ENCODE peak calls at places on chromosomes 3 and 15, in ten cellular contexts. R, N, W, K, Y, S, A, H, F and J are unnamed samples.

GRCh38 chr3:128362026-128362965 is 104.4 kb downstream of the DNAJB8 start:
- DNase-seq in R (no peak), N (no peak), A (no peak), F (no peak), K (no peak), Y (no peak), H (no peak), S (no peak), W (no peak), J (no peak)

GRCh38 chr3:173911446-173911845 is 513.9 kb downstream of the NLGN1 start:
- DNase-seq in W (no peak), Y (no peak), F (no peak), R (peak), H (peak), N (no peak), K (no peak), A (no peak), S (no peak), J (no peak)

GRCh38 chr3:129481783-129482332 is 41.8 kb downstream of the IFT122 start:
- DNase-seq in Y (peak), N (peak), F (peak), R (peak), A (peak), W (peak), K (no peak), H (peak), S (peak), J (no peak)

GRCh38 chr3:195194559-195195161 is 76.3 kb downstream of the XXYLT1 start:
- DNase-seq in Y (peak), H (no peak), A (no peak), S (no peak), K (no peak), W (no peak), R (no peak), N (no peak), F (no peak), J (no peak)

GRCh38 chr3:111735271-111735758 is 123.8 kb upstream of the PHLDB2 start:
- DNase-seq in Y (no peak), H (peak), W (no peak), F (no peak), K (peak), N (no peak), R (no peak), A (no peak), S (no peak), J (no peak)

GRCh38 chr3:188918086-188918485 is 253.7 kb upstream of the TPRG1 start:
- DNase-seq in K (no peak), W (no peak), F (no peak), A (no peak), H (peak), S (no peak), N (no peak), Y (no peak), R (no peak), J (no peak)

GRCh38 chr3:13543251-13543650 is 5.7 kb upstream of the FBLN2 start:
- DNase-seq in F (peak), N (peak), Y (peak), A (peak), S (peak), R (no peak), H (peak), K (peak), W (no peak), J (peak)

GRCh38 chr3:132283440-132283839 is 33.8 kb upstream of the ACP3 start:
- DNase-seq in R (peak), K (no peak), F (no peak), H (peak), N (no peak), S (peak), A (no peak), Y (no peak), W (no peak), J (no peak)

GRCh38 chr15:95921404-95921803 is 409.1 kb upstream of the NR2F2 start:
- DNase-seq in A (no peak), R (no peak), K (no peak), S (no peak), Y (no peak), N (no peak), H (no peak), F (no peak), W (no peak), J (no peak)

GRCh38 chr15:69658401-69658945 is 205.9 kb downstream of the RPLP1 start:
- DNase-seq in K (no peak), A (no peak), N (no peak), W (no peak), R (no peak), F (no peak), S (no peak), Y (no peak), H (no peak), J (no peak)

GRCh38 chr15:39345176-39345575 is 235.7 kb upstream of the THBS1 start:
- DNase-seq in W (no peak), F (no peak), S (no peak), K (no peak), H (no peak), N (no peak), R (peak), Y (no peak), A (no peak), J (no peak)

GRCh38 chr15:39341238-39341637 is 239.6 kb upstream of the THBS1 start:
- DNase-seq in H (no peak), F (no peak), S (no peak), A (no peak), K (no peak), Y (no peak), N (no peak), W (no peak), R (peak), J (no peak)

GRCh38 chr15:39347453-39347852 is 233.4 kb upstream of the THBS1 start:
- DNase-seq in R (no peak), W (no peak), F (no peak), A (no peak), S (no peak), N (no peak), H (no peak), K (no peak), Y (no peak), J (no peak)

GRCh38 chr15:39344662-39345141 is 236.2 kb upstream of the THBS1 start:
- DNase-seq in F (no peak), H (no peak), A (no peak), W (no peak), Y (no peak), N (no peak), R (peak), K (peak), S (no peak), J (no peak)
- TF ChIP-seq CTCF in F (no peak), H (no peak), A (no peak), W (no peak), Y (no peak), N (no peak), R (no peak), K (no peak), S (no peak), J (no peak)

GRCh38 chr3:37766797-37767776 is 94.6 kb upstream of the CTDSPL start:
- DNase-seq in Y (no peak), F (no peak), W (no peak), S (no peak), K (no peak), A (no peak), R (no peak), H (no peak), N (no peak), J (no peak)

GRCh38 chr3:37765591-37766219 is 96.0 kb upstream of the CTDSPL start:
- DNase-seq in R (no peak), Y (peak), F (peak), A (peak), K (no peak), S (no peak), N (peak), H (peak), W (no peak), J (no peak)

GRCh38 chr3:37764586-37764985 is 97.1 kb upstream of the CTDSPL start:
- DNase-seq in H (no peak), W (no peak), K (no peak), R (no peak), Y (no peak), F (no peak), S (no peak), N (no peak), A (no peak), J (no peak)

GRCh38 chr3:37768107-37768809 is 93.4 kb upstream of the CTDSPL start:
- DNase-seq in H (no peak), W (no peak), R (peak), K (peak), N (no peak), S (no peak), F (no peak), Y (no peak), A (no peak), J (peak)

DNA sequence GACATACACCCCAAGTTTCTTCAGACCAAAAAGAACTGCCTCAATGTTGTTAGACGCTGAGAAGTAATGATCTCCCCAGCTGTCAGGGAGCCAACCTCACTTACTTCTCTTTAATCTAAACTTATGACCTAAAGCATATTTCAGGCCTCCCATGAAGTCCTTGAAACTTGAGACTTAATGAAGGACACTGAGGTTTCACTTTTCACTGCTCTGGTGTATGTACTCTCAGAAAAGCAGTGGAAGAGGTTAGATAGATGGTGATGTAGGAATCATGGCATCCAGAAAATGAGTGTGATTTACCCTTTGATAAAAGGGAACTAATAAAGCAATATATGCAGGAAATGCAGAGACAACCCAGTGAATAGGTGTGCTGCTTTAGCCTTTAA is 95.5 kb upstream of the CTDSPL start:
- DNase-seq in R (no peak), Y (no peak), W (no peak), N (no peak), F (no peak), H (no peak), S (no peak), A (no peak), K (no peak), J (no peak)
- H3K27ac ChIP-seq in R (no peak), Y (peak), W (no peak), N (peak), F (peak), H (no peak), S (peak), A (peak), K (no peak), J (no peak)

DNA sequence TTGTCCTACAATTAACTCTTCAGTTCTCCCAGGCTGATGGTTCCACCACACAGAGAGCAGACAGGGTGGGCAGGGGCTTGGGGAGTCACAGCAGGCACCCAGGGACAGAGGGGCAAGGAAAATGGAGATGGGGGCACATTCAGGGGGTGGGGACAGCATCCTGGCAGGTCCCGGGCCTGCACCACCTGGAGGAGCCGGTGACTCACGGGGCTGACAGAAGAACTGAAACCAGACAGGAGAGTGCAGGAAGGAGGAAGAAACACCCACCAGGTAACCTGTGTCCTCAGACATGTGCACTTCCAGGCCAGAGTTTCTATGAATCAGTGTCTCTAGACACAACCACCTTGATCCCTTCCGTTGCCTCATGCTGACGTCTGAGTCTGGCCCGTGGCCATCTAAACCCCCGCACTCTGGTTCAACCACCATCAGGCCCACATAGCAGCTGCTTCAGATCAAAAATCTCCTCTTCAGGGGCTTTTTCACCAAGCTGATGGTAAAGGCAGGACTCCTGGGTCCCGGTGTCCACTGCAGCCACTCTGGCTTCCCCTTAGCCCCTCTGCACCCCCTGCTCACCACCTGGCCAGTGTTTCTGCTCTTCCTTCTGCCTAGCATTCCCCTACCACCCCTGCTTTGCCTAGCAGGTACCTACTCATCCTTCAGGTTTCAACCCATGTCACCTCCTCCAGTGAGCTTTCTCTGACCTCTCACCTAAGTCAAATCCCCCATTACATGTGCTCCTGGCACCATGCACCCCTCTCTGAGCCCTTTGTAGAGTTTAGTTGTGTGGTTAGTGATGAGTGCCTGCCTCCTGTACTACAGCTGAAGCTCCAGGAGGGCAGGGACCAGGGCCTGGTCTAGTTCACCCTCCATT is 16.5 kb upstream of the CYP11A1 start:
- DNase-seq in W (no peak), N (peak), H (peak), Y (no peak), K (peak), S (no peak), R (no peak), F (no peak), A (no peak), J (no peak)
- TF ChIP-seq CTCF in W (no peak), N (no peak), H (no peak), Y (no peak), K (peak), S (no peak), R (no peak), F (no peak), A (no peak), J (no peak)

DNA sequence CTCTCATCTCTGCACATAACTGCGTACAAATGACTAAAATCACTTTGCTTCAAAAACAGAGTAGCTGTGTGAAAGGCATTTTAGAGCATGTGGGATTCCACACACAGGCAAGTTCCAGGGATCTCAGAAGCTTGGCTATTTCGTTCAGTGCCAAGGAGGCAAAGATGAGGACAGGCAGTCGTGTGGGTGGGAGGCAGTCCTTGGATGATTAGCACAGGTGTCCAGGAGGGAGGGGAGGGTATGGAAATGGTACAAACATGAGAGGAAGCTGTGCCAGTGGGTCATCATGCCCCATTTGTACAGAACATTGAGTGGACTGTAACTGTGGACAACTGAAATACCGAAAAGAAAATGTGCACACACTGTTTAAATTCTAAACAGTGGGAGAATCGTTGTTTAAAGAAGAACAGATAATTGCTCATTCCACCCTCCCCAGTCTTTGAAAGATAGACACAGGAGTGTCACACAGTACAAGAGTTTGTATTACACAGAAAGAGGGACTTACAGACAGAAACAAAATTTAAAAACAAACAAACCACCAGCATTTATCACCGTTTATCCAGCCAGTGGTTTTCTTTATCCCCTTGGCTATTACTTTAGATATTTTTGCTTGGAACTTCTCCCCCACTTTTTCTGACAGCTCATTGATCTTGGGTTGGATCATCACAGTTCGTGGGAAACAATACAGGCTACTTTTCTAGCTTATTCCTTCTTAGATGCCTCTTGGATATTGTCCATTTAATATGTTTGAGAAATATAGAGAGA is 122.9 kb downstream of the GREM1 start:
- DNase-seq in K (no peak), Y (no peak), N (no peak), R (no peak), A (no peak), W (no peak), F (no peak), S (no peak), H (peak), J (no peak)
- H3K27ac ChIP-seq in K (peak), Y (no peak), N (no peak), R (no peak), A (no peak), W (no peak), F (no peak), S (no peak), H (peak), J (peak)

GRCh38 chr3:68866157-68866556 is 66.2 kb downstream of the TAFA4 start:
- DNase-seq in R (peak), K (no peak), Y (no peak), N (no peak), W (no peak), F (no peak), H (no peak), S (no peak), A (no peak), J (no peak)
- TF ChIP-seq CTCF in R (peak), K (no peak), Y (no peak), N (no peak), W (no peak), F (no peak), H (no peak), S (no peak), A (no peak), J (no peak)